ENCODE peak calls at places on chromosomes 11 and 22, in six cellular contexts. Y, C, Z, I, S and X are unnamed samples.
A peak's percentile ranks its signal among the peaks of the same experiment; 100 is the strongest.

GRCh38 chr22:37130031-37130430 is 19.7 kb downstream of the IL2RB start:
- DNase-seq in I (no peak), S (no peak), C (no peak), Y (no peak), Z (no peak), X (no peak)

GRCh38 chr22:49574861-49575702 is 252.6 kb downstream of the BRD1 start:
- DNase-seq in I (no peak), C (no peak), Y (peak; percentile 44), Z (no peak), S (no peak), X (peak; percentile 50)

GRCh38 chr11:88484873-88485621 is 147.5 kb upstream of the CTSC start:
- DNase-seq in S (peak; percentile 27), I (no peak), C (peak; percentile 23), Y (no peak), Z (peak; percentile 45), X (peak; percentile 45)

GRCh38 chr22:36301384-36301828 is 48.5 kb downstream of the APOL1 start:
- DNase-seq in I (peak; percentile 92), Z (peak; percentile 78), Y (peak; percentile 76), C (peak; percentile 73), S (no peak), X (peak; percentile 82)

GRCh38 chr11:65013130-65013691 is 749 bp upstream of the ARL2 start:
- DNase-seq in Y (peak; percentile 94), Z (peak; percentile 90), C (peak; percentile 82), S (no peak), I (peak; percentile 92), X (peak; percentile 95)

GRCh38 chr11:16347928-16348685 is 8.2 kb downstream of the SOX6 start:
- DNase-seq in Z (no peak), S (no peak), I (no peak), Y (no peak), C (peak; percentile 42), X (no peak)

GRCh38 chr11:75100314-75100713 is 3.6 kb upstream of the OR2AT4 start:
- DNase-seq in Z (peak; percentile 63), C (peak; percentile 81), I (no peak), S (peak; percentile 78), Y (no peak), X (no peak)

GRCh38 chr11:35615911-35616900 is 2.1 kb upstream of the FJX1 start:
- DNase-seq in S (no peak), C (peak; percentile 74), Y (no peak), Z (peak; percentile 68), I (no peak), X (no peak)

GRCh38 chr11:83219095-83219494 is 25.6 kb downstream of the ANKRD42 start:
- DNase-seq in C (no peak), I (no peak), S (no peak), Y (no peak), Z (no peak), X (no peak)

GRCh38 chr11:34977039-34977906 is 60.9 kb downstream of the PDHX start:
- DNase-seq in C (peak; percentile 94), I (no peak), Y (no peak), Z (no peak), S (no peak), X (no peak)

GRCh38 chr11:93481279-93481678 is 61.9 kb downstream of the SMCO4 start:
- DNase-seq in Z (no peak), C (no peak), S (no peak), I (no peak), Y (no peak), X (no peak)

GRCh38 chr11:130204703-130205095 is 45.1 kb downstream of the ST14 start:
- DNase-seq in I (peak; percentile 40), S (no peak), Z (no peak), C (no peak), Y (no peak), X (peak; percentile 22)

GRCh38 chr11:76772100-76772782 is 10.9 kb upstream of the TSKU start:
- DNase-seq in S (no peak), Y (peak; percentile 53), C (peak; percentile 50), I (no peak), Z (no peak), X (no peak)

GRCh38 chr22:44351685-44352377 is 39.1 kb upstream of the SHISAL1 start:
- DNase-seq in Z (no peak), S (no peak), Y (no peak), C (peak; percentile 95), I (no peak), X (no peak)

GRCh38 chr11:126991596-126991995 is 9.0 kb downstream of the KIRREL3 start:
- DNase-seq in I (no peak), C (peak; percentile 80), Y (no peak), Z (no peak), S (no peak), X (no peak)

GRCh38 chr11:126992065-126992803 is 8.3 kb downstream of the KIRREL3 start:
- DNase-seq in Z (no peak), C (peak; percentile 98), Y (no peak), I (no peak), S (no peak), X (no peak)

GRCh38 chr11:126988655-126989054 is 11.9 kb downstream of the KIRREL3 start:
- DNase-seq in S (no peak), C (no peak), Z (peak; percentile 32), Y (no peak), I (no peak), X (no peak)

GRCh38 chr11:126990716-126991480 is 9.7 kb downstream of the KIRREL3 start:
- DNase-seq in Z (no peak), C (peak; percentile 40), I (no peak), S (no peak), Y (no peak), X (no peak)

GRCh38 chr11:126989942-126990715 is 10.4 kb downstream of the KIRREL3 start:
- DNase-seq in S (no peak), Z (peak; percentile 61), I (peak; percentile 90), C (peak; percentile 77), Y (peak; percentile 74), X (peak; percentile 73)
- H3K27ac ChIP-seq in S (no peak overlapping the region), Z (no peak overlapping the region), I (no peak overlapping the region), C (peak overlapping the region; percentile 48), Y (no peak overlapping the region), X (no peak overlapping the region)

DNA sequence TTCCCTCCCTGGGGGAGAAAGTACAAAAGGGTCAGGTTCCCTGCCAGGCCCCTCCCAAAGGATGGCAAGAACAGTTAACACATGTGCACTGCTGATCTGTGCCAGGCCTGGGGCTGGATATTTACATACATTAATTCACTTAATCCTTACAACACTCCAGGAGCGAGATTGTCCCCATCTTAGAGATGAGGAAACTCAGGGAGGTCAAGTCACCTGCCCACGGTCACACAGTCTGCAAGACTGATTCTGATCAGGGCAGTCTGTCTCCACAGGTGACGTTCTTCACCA is 36.5 kb downstream of the NECTIN1 start:
- DNase-seq in Z (no peak), I (no peak), C (no peak), Y (no peak), S (no peak), X (no peak)
- TF ChIP-seq CTCF in Z (no peak), I (no peak), C (no peak), Y (no peak), S (no peak), X (no peak)

DNA sequence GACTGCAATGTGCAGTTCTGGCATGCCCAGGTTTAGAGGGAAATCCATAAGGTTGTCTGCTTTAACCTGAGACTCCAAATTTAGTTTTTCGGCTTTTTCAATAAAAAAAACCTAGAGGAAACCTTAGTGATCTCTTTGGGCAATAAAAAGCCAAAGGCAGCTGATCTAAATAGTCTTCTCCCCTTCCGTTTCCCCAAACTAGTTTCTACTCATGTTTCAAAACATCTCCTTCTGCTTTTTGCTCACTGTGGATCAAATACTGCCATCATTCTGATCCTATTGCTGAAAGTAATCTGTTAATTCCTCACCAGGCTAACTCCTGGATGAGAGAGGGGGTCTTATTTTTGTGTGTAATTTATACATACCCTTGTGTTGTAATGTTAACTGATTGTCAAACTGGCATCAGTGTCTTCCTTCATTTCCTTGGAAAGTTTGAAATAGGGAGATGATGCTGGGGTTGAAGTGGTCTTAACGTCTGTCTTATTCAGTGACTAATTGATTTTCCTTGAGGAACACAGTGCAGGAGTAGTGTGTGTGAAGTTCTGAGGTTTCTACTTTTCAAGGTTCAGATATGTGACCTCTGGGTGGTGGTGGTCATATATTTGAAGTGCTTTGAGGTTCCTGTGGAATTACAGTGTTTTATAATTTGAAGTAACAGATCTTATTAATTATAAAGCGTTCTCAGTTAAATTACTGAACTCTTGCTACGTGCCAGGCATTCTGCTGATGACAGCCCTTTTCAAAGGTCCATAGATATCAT is 55.0 kb downstream of the ARHGAP42 start:
- DNase-seq in Z (no peak), Y (no peak), I (no peak), S (no peak), C (peak; percentile 30), X (no peak)
- H3K4me3 ChIP-seq in Z (no peak overlapping the region), Y (no peak overlapping the region), I (no peak overlapping the region), S (no peak overlapping the region), C (no peak overlapping the region), X (no peak overlapping the region)

DNA sequence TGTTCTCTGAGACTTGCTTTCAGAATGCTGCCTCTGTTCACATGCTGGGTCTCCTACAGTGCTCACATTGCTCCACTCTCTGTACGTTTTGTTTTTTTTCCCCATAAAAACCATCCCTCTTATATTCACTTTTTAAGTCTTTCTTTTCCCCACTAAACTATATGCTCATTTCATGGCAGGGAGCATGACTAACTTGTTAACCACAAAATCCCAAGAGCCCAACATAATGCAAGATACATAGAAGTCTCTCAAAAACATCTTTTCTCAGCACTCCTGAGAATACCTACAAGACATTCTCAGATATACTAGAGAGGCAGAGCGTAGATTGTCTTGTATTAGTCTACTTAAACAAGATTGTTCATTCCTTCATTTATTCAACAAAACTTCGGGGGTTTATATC is 73.3 kb downstream of the FAM76B start:
- DNase-seq in Z (peak; percentile 19), I (no peak), S (no peak), C (no peak), Y (no peak), X (no peak)
- H3K27ac ChIP-seq in Z (peak overlapping the region; percentile 72), I (no peak overlapping the region), S (no peak overlapping the region), C (no peak overlapping the region), Y (no peak overlapping the region), X (no peak overlapping the region)

GRCh38 chr11:41309111-41309522 is 150.3 kb downstream of the LRRC4C start:
- DNase-seq in Z (peak; percentile 90), I (no peak), Y (no peak), S (peak; percentile 60), C (no peak), X (no peak)

GRCh38 chr11:41307371-41308080 is 151.9 kb downstream of the LRRC4C start:
- DNase-seq in C (no peak), S (no peak), Y (no peak), Z (no peak), I (no peak), X (no peak)

GRCh38 chr11:41306435-41306834 is 153.0 kb downstream of the LRRC4C start:
- DNase-seq in C (no peak), I (no peak), Y (no peak), S (no peak), Z (no peak), X (no peak)

GRCh38 chr11:41308286-41308685 is 151.2 kb downstream of the LRRC4C start:
- DNase-seq in S (no peak), Y (no peak), Z (no peak), I (no peak), C (no peak), X (no peak)

GRCh38 chr11:41309716-41310115 is 149.7 kb downstream of the LRRC4C start:
- DNase-seq in S (no peak), Y (no peak), I (no peak), C (no peak), Z (peak; percentile 57), X (no peak)
- TF ChIP-seq CTCF in S (no peak), Y (no peak), I (no peak), C (no peak), Z (peak; percentile 71), X (no peak)

GRCh38 chr11:133064961-133065360 is 467.3 kb downstream of the OPCML start:
- DNase-seq in C (no peak), Y (no peak), Z (no peak), I (no peak), S (no peak), X (no peak)
- H3K4me3 ChIP-seq in C (no peak overlapping the region), Y (peak overlapping the region; percentile 40), Z (no peak overlapping the region), I (no peak overlapping the region), S (no peak overlapping the region), X (peak overlapping the region; percentile 61)

GRCh38 chr22:26321469-26321913 is 107.6 kb upstream of the ASPHD2 start:
- DNase-seq in Z (no peak), S (no peak), C (peak; percentile 45), I (no peak), Y (peak; percentile 80), X (no peak)
- H3K27ac ChIP-seq in Z (no peak overlapping the region), S (no peak overlapping the region), C (no peak overlapping the region), I (no peak overlapping the region), Y (peak overlapping the region; percentile 65), X (no peak overlapping the region)